ENCODE peak calls at places on chromosomes 12 and 14, in nine cellular contexts. One of them, this sample, is unnamed.

GRCh38 chr14:74257078-74257987 is 18.1 kb downstream of the VSX2 start:
- DNase-seq in prostate gland: peak; percentile 8
- DNase-seq in endothelial cell of umbilical vein: peak; percentile 21
- DNase-seq in stomach: peak; percentile 44
- DNase-seq in vagina: no peak
- DNase-seq in transverse colon: peak; percentile 43
- DNase-seq in GM12878: no peak
- DNase-seq in breast epithelium: no peak
- DNase-seq in GM12891: peak; percentile 88
- DNase-seq in this sample: peak; percentile 89

GRCh38 chr14:105495990-105496830 is 5.2 kb downstream of the TEDC1 start:
- DNase-seq in endothelial cell of umbilical vein: no peak
- DNase-seq in GM12891: peak; percentile 17
- DNase-seq in GM12878: no peak
- DNase-seq in vagina: no peak
- DNase-seq in breast epithelium: no peak
- DNase-seq in stomach: no peak
- DNase-seq in prostate gland: no peak
- DNase-seq in transverse colon: no peak
- DNase-seq in this sample: no peak

GRCh38 chr14:69355955-69356321 is 42.2 kb downstream of the ERH start:
- DNase-seq in vagina: no peak
- DNase-seq in GM12891: no peak
- DNase-seq in GM12878: no peak
- DNase-seq in transverse colon: no peak
- DNase-seq in prostate gland: peak; percentile 23
- DNase-seq in breast epithelium: no peak
- DNase-seq in stomach: no peak
- DNase-seq in endothelial cell of umbilical vein: no peak
- DNase-seq in this sample: no peak

GRCh38 chr12:39368096-39368495 is 74.8 kb downstream of the KIF21A start:
- DNase-seq in vagina: no peak
- DNase-seq in GM12878: no peak
- DNase-seq in breast epithelium: no peak
- DNase-seq in GM12891: no peak
- DNase-seq in transverse colon: no peak
- DNase-seq in endothelial cell of umbilical vein: no peak
- DNase-seq in prostate gland: no peak
- DNase-seq in stomach: no peak
- DNase-seq in this sample: no peak

GRCh38 chr14:52906141-52906601 is 44.7 kb downstream of the FERMT2 start:
- DNase-seq in prostate gland: no peak
- DNase-seq in GM12878: no peak
- DNase-seq in endothelial cell of umbilical vein: peak; percentile 75
- DNase-seq in stomach: no peak
- DNase-seq in GM12891: no peak
- DNase-seq in breast epithelium: no peak
- DNase-seq in vagina: no peak
- DNase-seq in transverse colon: no peak
- DNase-seq in this sample: no peak

GRCh38 chr12:20421338-20421890 is 53.1 kb downstream of the PDE3A start:
- DNase-seq in transverse colon: peak; percentile 74
- DNase-seq in breast epithelium: no peak
- DNase-seq in endothelial cell of umbilical vein: no peak
- DNase-seq in GM12891: no peak
- DNase-seq in vagina: no peak
- DNase-seq in GM12878: no peak
- DNase-seq in stomach: no peak
- DNase-seq in prostate gland: peak; percentile 49
- DNase-seq in this sample: no peak

GRCh38 chr12:6026998-6027397 is 81.9 kb upstream of the ANO2 start:
- DNase-seq in endothelial cell of umbilical vein: peak; percentile 76
- DNase-seq in stomach: no peak
- DNase-seq in breast epithelium: no peak
- DNase-seq in vagina: peak; percentile 72
- DNase-seq in prostate gland: no peak
- DNase-seq in GM12878: no peak
- DNase-seq in transverse colon: no peak
- DNase-seq in GM12891: no peak
- DNase-seq in this sample: no peak

GRCh38 chr12:40980346-40981005 is 207.6 kb upstream of the PDZRN4 start:
- DNase-seq in prostate gland: no peak
- DNase-seq in GM12878: no peak
- DNase-seq in GM12891: no peak
- DNase-seq in breast epithelium: no peak
- DNase-seq in endothelial cell of umbilical vein: no peak
- DNase-seq in vagina: no peak
- DNase-seq in transverse colon: no peak
- DNase-seq in stomach: no peak
- DNase-seq in this sample: no peak

GRCh38 chr12:68631177-68631576 is 20.5 kb downstream of the RAP1B start:
- DNase-seq in breast epithelium: no peak
- DNase-seq in GM12891: no peak
- DNase-seq in GM12878: no peak
- DNase-seq in endothelial cell of umbilical vein: no peak
- DNase-seq in stomach: no peak
- DNase-seq in prostate gland: no peak
- DNase-seq in vagina: no peak
- DNase-seq in transverse colon: no peak
- DNase-seq in this sample: no peak

GRCh38 chr14:94098359-94098758 is 12.2 kb upstream of the IFI27 start:
- DNase-seq in vagina: peak; percentile 46
- DNase-seq in stomach: no peak
- DNase-seq in breast epithelium: no peak
- DNase-seq in endothelial cell of umbilical vein: no peak
- DNase-seq in GM12891: no peak
- DNase-seq in transverse colon: no peak
- DNase-seq in GM12878: no peak
- DNase-seq in prostate gland: no peak
- DNase-seq in this sample: no peak

GRCh38 chr12:88172844-88173407 is 30.8 kb downstream of the TMTC3 start:
- DNase-seq in endothelial cell of umbilical vein: peak; percentile 6
- DNase-seq in GM12878: no peak
- DNase-seq in GM12891: no peak
- DNase-seq in prostate gland: no peak
- DNase-seq in stomach: no peak
- DNase-seq in breast epithelium: no peak
- DNase-seq in transverse colon: no peak
- DNase-seq in vagina: no peak
- DNase-seq in this sample: no peak

GRCh38 chr12:6664902-6665301 is 2.0 kb upstream of the ING4 start:
- DNase-seq in transverse colon: no peak
- DNase-seq in GM12891: no peak
- DNase-seq in vagina: no peak
- DNase-seq in GM12878: no peak
- DNase-seq in endothelial cell of umbilical vein: no peak
- DNase-seq in stomach: no peak
- DNase-seq in prostate gland: no peak
- DNase-seq in breast epithelium: no peak
- DNase-seq in this sample: no peak

GRCh38 chr14:35342160-35343010 is 50.2 kb downstream of the PSMA6 start:
- DNase-seq in stomach: peak; percentile 65
- DNase-seq in endothelial cell of umbilical vein: no peak
- DNase-seq in GM12891: no peak
- DNase-seq in vagina: no peak
- DNase-seq in breast epithelium: peak; percentile 61
- DNase-seq in GM12878: no peak
- DNase-seq in prostate gland: peak; percentile 69
- DNase-seq in transverse colon: no peak
- DNase-seq in this sample: no peak

GRCh38 chr14:78446807-78447206 is 276.6 kb downstream of the NRXN3 start:
- DNase-seq in endothelial cell of umbilical vein: peak; percentile 3
- DNase-seq in transverse colon: no peak
- DNase-seq in breast epithelium: no peak
- DNase-seq in GM12891: no peak
- DNase-seq in vagina: no peak
- DNase-seq in prostate gland: no peak
- DNase-seq in GM12878: no peak
- DNase-seq in stomach: no peak
- DNase-seq in this sample: no peak

GRCh38 chr12:94134226-94134795 is 14.1 kb upstream of the PLXNC1 start:
- DNase-seq in GM12891: no peak
- DNase-seq in vagina: no peak
- DNase-seq in transverse colon: no peak
- DNase-seq in GM12878: no peak
- DNase-seq in endothelial cell of umbilical vein: peak; percentile 56
- DNase-seq in prostate gland: no peak
- DNase-seq in stomach: no peak
- DNase-seq in breast epithelium: no peak
- DNase-seq in this sample: no peak

GRCh38 chr12:112381898-112382796 is at the start of gene HECTD4:
- DNase-seq in vagina: no peak
- DNase-seq in transverse colon: peak; percentile 96
- DNase-seq in GM12878: peak; percentile 34
- DNase-seq in breast epithelium: peak; percentile 92
- DNase-seq in prostate gland: peak; percentile 94
- DNase-seq in GM12891: peak; percentile 92
- DNase-seq in endothelial cell of umbilical vein: peak; percentile 84
- DNase-seq in stomach: peak; percentile 97
- DNase-seq in this sample: peak; percentile 99
- TF ChIP-seq POLR2A in vagina: peak; percentile 28
- TF ChIP-seq POLR2A in transverse colon: peak; percentile 89
- TF ChIP-seq POLR2A in GM12878: peak; percentile 92
- TF ChIP-seq POLR2A in breast epithelium: peak; percentile 73
- TF ChIP-seq POLR2A in prostate gland: peak; percentile 93
- TF ChIP-seq POLR2A in GM12891: peak; percentile 59
- TF ChIP-seq POLR2A in endothelial cell of umbilical vein: peak; percentile 93
- TF ChIP-seq POLR2A in stomach: no peak
- TF ChIP-seq POLR2A in this sample: peak; percentile 48

DNA sequence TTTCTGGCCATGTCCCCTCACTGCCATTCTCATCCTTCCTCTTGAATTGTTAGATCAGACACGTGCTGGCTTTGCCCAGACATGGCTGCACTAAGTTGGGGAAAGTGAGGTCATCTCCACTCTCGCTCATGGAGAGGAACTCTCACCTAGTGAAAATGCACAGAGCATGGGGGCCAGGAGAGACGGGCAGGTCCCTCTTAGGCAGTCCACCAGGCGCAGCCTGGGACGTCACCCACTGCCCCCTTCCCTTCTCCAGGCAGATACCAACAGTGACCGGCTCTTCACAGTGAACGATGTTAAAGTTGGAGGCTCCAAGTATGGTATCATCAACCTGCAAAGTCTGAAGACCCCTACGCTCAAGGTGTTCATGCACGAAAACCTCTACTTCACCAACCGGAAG is 19.4 kb downstream of the DCAF4 start:
- DNase-seq in stomach: no peak
- DNase-seq in breast epithelium: no peak
- DNase-seq in GM12891: no peak
- DNase-seq in endothelial cell of umbilical vein: no peak
- DNase-seq in transverse colon: no peak
- DNase-seq in GM12878: no peak
- DNase-seq in vagina: no peak
- DNase-seq in prostate gland: no peak
- DNase-seq in this sample: peak; percentile 41
- TF ChIP-seq POLR2AphosphoS5 in stomach: no peak
- TF ChIP-seq POLR2AphosphoS5 in breast epithelium: no peak
- TF ChIP-seq POLR2AphosphoS5 in GM12891: no peak
- TF ChIP-seq POLR2AphosphoS5 in endothelial cell of umbilical vein: no peak
- TF ChIP-seq POLR2AphosphoS5 in transverse colon: no peak
- TF ChIP-seq POLR2AphosphoS5 in GM12878: no peak
- TF ChIP-seq POLR2AphosphoS5 in vagina: no peak
- TF ChIP-seq POLR2AphosphoS5 in prostate gland: no peak
- TF ChIP-seq POLR2AphosphoS5 in this sample: no peak

DNA sequence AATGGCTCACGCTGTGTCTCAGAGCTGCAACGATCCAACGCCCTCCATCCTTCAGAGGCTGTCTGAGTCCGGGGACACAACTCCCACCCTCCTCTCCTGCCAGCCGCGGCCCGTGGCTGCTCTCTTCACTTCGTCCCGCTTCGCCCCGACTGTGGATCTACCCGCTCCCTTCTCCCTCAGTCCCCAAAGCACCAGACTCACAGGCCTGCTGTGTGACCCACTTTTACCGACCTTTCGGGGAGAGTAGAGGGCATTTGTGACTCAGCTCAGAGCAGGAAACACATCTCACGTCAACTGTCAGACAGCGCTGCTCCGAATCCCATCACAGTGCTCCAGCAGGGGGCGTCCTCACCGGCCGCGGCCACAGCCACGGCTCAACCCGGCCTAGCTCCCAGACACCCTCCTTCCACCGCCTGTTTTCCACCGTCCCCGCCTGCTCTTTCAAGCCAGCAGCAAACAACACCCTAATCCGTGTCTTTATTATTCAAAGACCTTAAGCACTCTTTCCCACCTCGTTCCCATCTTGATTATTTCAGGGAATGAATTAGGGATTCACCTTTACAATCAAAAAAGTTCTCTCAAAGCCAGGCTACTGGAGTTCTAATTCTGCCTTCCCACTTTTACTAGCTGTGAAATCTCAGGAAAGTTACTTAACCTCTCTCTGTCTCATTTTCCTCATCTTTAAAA is 5.0 kb upstream of the AQP2 start:
- DNase-seq in prostate gland: peak; percentile 37
- DNase-seq in breast epithelium: peak; percentile 76
- DNase-seq in transverse colon: peak; percentile 85
- DNase-seq in GM12891: peak; percentile 84
- DNase-seq in vagina: no peak
- DNase-seq in stomach: peak; percentile 86
- DNase-seq in GM12878: peak; percentile 45
- DNase-seq in endothelial cell of umbilical vein: peak; percentile 89
- DNase-seq in this sample: peak; percentile 90
- TF ChIP-seq POLR2A in prostate gland: no peak
- TF ChIP-seq POLR2A in breast epithelium: no peak
- TF ChIP-seq POLR2A in transverse colon: no peak
- TF ChIP-seq POLR2A in GM12891: no peak
- TF ChIP-seq POLR2A in vagina: no peak
- TF ChIP-seq POLR2A in stomach: no peak
- TF ChIP-seq POLR2A in GM12878: no peak
- TF ChIP-seq POLR2A in endothelial cell of umbilical vein: no peak
- TF ChIP-seq POLR2A in this sample: no peak

GRCh38 chr14:49582211-49582977 is 3.8 kb downstream of the RPS29 start:
- DNase-seq in breast epithelium: no peak
- DNase-seq in endothelial cell of umbilical vein: no peak
- DNase-seq in prostate gland: no peak
- DNase-seq in stomach: no peak
- DNase-seq in GM12891: no peak
- DNase-seq in vagina: no peak
- DNase-seq in GM12878: no peak
- DNase-seq in transverse colon: no peak
- DNase-seq in this sample: no peak
- TF ChIP-seq POLR2AphosphoS5 in breast epithelium: no peak
- TF ChIP-seq POLR2AphosphoS5 in endothelial cell of umbilical vein: no peak
- TF ChIP-seq POLR2AphosphoS5 in prostate gland: no peak
- TF ChIP-seq POLR2AphosphoS5 in stomach: no peak
- TF ChIP-seq POLR2AphosphoS5 in GM12891: peak; percentile 83
- TF ChIP-seq POLR2AphosphoS5 in vagina: no peak
- TF ChIP-seq POLR2AphosphoS5 in GM12878: peak; percentile 72
- TF ChIP-seq POLR2AphosphoS5 in transverse colon: no peak
- TF ChIP-seq POLR2AphosphoS5 in this sample: no peak

DNA sequence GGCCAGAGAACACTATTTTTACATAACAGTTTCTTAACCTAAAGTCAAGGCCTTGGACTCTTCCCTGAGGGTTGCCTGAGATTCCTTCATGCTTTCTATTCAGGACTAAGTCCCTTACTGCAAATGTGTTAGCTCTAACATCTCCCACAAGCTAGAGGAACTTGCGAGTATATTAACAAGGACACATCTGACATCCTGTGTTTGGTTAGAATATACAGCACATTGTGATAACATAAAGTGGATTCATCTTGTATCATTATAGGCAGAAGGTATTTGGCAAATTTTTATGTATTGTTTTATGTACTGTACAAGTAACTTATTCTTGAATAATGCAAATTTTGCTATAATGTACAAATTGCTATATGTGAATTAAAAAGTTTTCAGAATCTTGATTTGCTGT is 45.5 kb downstream of the SH2B3 start:
- DNase-seq in stomach: no peak
- DNase-seq in prostate gland: no peak
- DNase-seq in GM12891: no peak
- DNase-seq in GM12878: no peak
- DNase-seq in transverse colon: no peak
- DNase-seq in endothelial cell of umbilical vein: no peak
- DNase-seq in vagina: no peak
- DNase-seq in breast epithelium: no peak
- DNase-seq in this sample: no peak
- TF ChIP-seq POLR2A in stomach: no peak
- TF ChIP-seq POLR2A in prostate gland: no peak
- TF ChIP-seq POLR2A in GM12891: no peak
- TF ChIP-seq POLR2A in GM12878: no peak
- TF ChIP-seq POLR2A in transverse colon: no peak
- TF ChIP-seq POLR2A in endothelial cell of umbilical vein: no peak
- TF ChIP-seq POLR2A in vagina: no peak
- TF ChIP-seq POLR2A in breast epithelium: no peak
- TF ChIP-seq POLR2A in this sample: no peak

This sample was measured in spleen.